ENCODE peak calls at places on chromosomes 1 and 21, in six cellular contexts. J, M, L, S, D and Q are unnamed samples.

GRCh38 chr1:199701731-199702130 is 325.8 kb upstream of the NR5A2 start:
- DNase-seq in J (no peak), M (peak; percentile 14), L (no peak), S (no peak), D (no peak), Q (peak; percentile 83)

GRCh38 chr1:102550729-102551384 is 554.1 kb upstream of the OLFM3 start:
- DNase-seq in J (peak; percentile 59), M (peak; percentile 9), L (no peak), S (peak; percentile 90), D (peak; percentile 27), Q (peak; percentile 34)

GRCh38 chr21:44296916-44297315 is 2.9 kb upstream of the PFKL start:
- DNase-seq in J (no peak), M (no peak), L (no peak), S (no peak), D (no peak), Q (no peak)

GRCh38 chr1:23466423-23466989 is 17.5 kb downstream of the ASAP3 start:
- DNase-seq in J (no peak), M (no peak), L (no peak), S (no peak), D (no peak), Q (no peak)

GRCh38 chr21:29610960-29611359 is 312.2 kb downstream of the BACH1 start:
- DNase-seq in J (no peak), M (no peak), L (no peak), S (no peak), D (no peak), Q (no peak)

GRCh38 chr1:50610563-50610962 is 187.3 kb upstream of the DMRTA2 start:
- DNase-seq in J (no peak), M (no peak), L (no peak), S (no peak), D (no peak), Q (no peak)

GRCh38 chr1:187689137-187689536 is 860.4 kb downstream of the PLA2G4A start:
- DNase-seq in J (no peak), M (peak; percentile 90), L (no peak), S (no peak), D (peak; percentile 6), Q (no peak)

GRCh38 chr1:175506081-175506480 is 237.3 kb downstream of the TNR start:
- DNase-seq in J (no peak), M (no peak), L (no peak), S (no peak), D (no peak), Q (no peak)

GRCh38 chr1:165595561-165595960 is 35.5 kb upstream of the MGST3 start:
- DNase-seq in J (no peak), M (peak; percentile 16), L (no peak), S (no peak), D (peak; percentile 57), Q (no peak)

GRCh38 chr1:234656981-234657651 is 47.1 kb upstream of the IRF2BP2 start:
- DNase-seq in J (no peak), M (peak; percentile 99), L (no peak), S (no peak), D (peak; percentile 95), Q (peak; percentile 59)

GRCh38 chr1:216961516-216961915 is 238.3 kb upstream of the ESRRG start:
- DNase-seq in J (no peak), M (no peak), L (no peak), S (no peak), D (no peak), Q (no peak)

GRCh38 chr1:102942324-102942723 is 166.0 kb downstream of the COL11A1 start:
- DNase-seq in J (no peak), M (no peak), L (no peak), S (no peak), D (no peak), Q (no peak)

GRCh38 chr1:151371340-151371739 is 1.2 kb downstream of the SELENBP1 start:
- DNase-seq in J (no peak), M (peak; percentile 26), L (no peak), S (no peak), D (peak; percentile 25), Q (no peak)

GRCh38 chr21:38903578-38904193 is 98.0 kb downstream of the ETS2 start:
- DNase-seq in J (no peak), M (no peak), L (no peak), S (no peak), D (no peak), Q (peak; percentile 26)

GRCh38 chr1:3467096-3468036 is 12.9 kb downstream of the ARHGEF16 start:
- DNase-seq in J (no peak), M (no peak), L (no peak), S (no peak), D (no peak), Q (peak; percentile 98)

GRCh38 chr1:165129568-165130164 is 226.8 kb downstream of the LMX1A start:
- DNase-seq in J (peak; percentile 87), M (peak; percentile 9), L (peak; percentile 82), S (peak; percentile 89), D (peak; percentile 18), Q (peak; percentile 79)

GRCh38 chr1:162357681-162358266 is 18.9 kb downstream of the SPATA46 start:
- DNase-seq in J (no peak), M (peak; percentile 31), L (peak; percentile 51), S (peak; percentile 41), D (peak; percentile 29), Q (peak; percentile 26)

GRCh38 chr1:161486806-161487482 is 18.3 kb upstream of the FCGR2A start:
- DNase-seq in J (no peak), M (peak; percentile 74), L (peak; percentile 53), S (no peak), D (peak; percentile 69), Q (peak; percentile 28)

GRCh38 chr1:209485167-209485566 is 98.3 kb upstream of the CAMK1G start:
- DNase-seq in J (no peak), M (peak; percentile 51), L (no peak), S (no peak), D (peak; percentile 35), Q (no peak)

GRCh38 chr1:175708787-175709186 is 34.6 kb downstream of the TNR start:
- DNase-seq in J (no peak), M (no peak), L (no peak), S (no peak), D (peak; percentile 4), Q (no peak)

GRCh38 chr1:236760480-236760879 is 34.6 kb upstream of the MTR start:
- DNase-seq in J (no peak), M (no peak), L (no peak), S (no peak), D (no peak), Q (no peak)

GRCh38 chr1:119160851-119161250 is 20.4 kb upstream of the WARS2 start:
- DNase-seq in J (no peak), M (peak; percentile 73), L (no peak), S (no peak), D (peak; percentile 72), Q (peak; percentile 64)

GRCh38 chr1:70496181-70496580 is 85.1 kb downstream of the CTH start:
- DNase-seq in J (no peak), M (no peak), L (no peak), S (no peak), D (no peak), Q (no peak)

GRCh38 chr1:116376734-116377096 is 3.7 kb downstream of the ATP1A1 start:
- DNase-seq in J (no peak), M (peak; percentile 11), L (no peak), S (no peak), D (peak; percentile 11), Q (no peak)
- H3K18ac ChIP-seq in J (no peak overlapping the region), M (no peak overlapping the region), L (no peak overlapping the region), S (no peak overlapping the region), D (no peak overlapping the region), Q (no peak overlapping the region)

GRCh38 chr1:152912471-152912870 is 4.1 kb downstream of the IVL start:
- DNase-seq in J (no peak), M (no peak), L (no peak), S (no peak), D (no peak), Q (peak; percentile 75)

GRCh38 chr1:152904688-152905440 is 3.5 kb upstream of the IVL start:
- DNase-seq in J (no peak), M (no peak), L (no peak), S (no peak), D (no peak), Q (no peak)

GRCh38 chr1:152912900-152913299 is 4.6 kb downstream of the IVL start:
- DNase-seq in J (no peak), M (no peak), L (no peak), S (no peak), D (no peak), Q (peak; percentile 92)

GRCh38 chr1:152906023-152906565 is 2.3 kb upstream of the IVL start:
- DNase-seq in J (no peak), M (peak; percentile 8), L (no peak), S (no peak), D (no peak), Q (peak; percentile 96)

DNA sequence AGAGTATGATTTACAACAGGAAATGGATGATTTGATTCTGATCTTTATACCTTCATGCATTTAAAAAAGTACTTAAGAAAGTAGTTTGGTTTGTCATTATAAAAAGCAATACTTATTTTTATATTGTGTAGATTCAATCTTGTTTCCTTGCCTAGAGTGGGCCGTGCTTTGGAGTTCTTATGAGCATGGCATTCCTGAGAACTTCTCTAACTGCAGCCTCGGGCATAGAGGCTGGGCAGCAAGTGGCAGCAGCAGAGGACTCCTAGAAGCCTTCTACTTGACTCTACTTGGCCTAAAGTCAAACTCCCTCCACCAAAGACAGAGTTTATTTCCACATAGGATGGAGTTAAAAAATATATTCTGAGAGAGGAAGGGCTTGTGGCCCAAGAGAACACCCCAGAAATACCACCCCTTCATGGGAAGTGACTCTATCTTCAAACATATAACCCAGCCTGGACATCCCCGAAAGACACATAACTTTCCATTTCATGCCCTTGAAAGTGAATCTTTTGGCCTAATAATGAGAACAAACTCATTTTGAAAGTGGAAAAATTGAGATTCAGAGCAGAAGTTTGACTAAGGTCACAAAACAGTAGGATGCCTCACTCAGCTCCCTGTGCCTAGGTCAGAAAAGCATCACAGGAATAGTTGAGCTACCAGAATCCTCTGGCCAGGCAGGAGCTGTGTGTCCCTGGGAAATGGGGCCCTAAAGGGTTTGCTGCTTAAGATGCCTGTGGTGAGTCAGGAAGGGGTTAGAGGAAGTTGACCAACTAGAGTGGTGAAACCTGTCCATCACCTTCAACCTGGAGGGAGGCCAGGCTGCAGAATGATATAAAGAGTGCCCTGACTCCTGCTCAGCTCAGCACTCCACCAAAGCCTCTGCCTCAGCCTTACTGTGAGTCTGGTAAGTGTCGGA is at the start of gene IVL:
- DNase-seq in J (no peak), M (no peak), L (no peak), S (no peak), D (no peak), Q (peak; percentile 95)
- H3K9me3 ChIP-seq in J (peaks cover 22% of the 10 kb centered on the region), M (no peaks in the 10 kb centered on the region), L (no peaks in the 10 kb centered on the region), S (no peaks in the 10 kb centered on the region), D (no peaks in the 10 kb centered on the region), Q (peaks cover 15% of the 10 kb centered on the region)

DNA sequence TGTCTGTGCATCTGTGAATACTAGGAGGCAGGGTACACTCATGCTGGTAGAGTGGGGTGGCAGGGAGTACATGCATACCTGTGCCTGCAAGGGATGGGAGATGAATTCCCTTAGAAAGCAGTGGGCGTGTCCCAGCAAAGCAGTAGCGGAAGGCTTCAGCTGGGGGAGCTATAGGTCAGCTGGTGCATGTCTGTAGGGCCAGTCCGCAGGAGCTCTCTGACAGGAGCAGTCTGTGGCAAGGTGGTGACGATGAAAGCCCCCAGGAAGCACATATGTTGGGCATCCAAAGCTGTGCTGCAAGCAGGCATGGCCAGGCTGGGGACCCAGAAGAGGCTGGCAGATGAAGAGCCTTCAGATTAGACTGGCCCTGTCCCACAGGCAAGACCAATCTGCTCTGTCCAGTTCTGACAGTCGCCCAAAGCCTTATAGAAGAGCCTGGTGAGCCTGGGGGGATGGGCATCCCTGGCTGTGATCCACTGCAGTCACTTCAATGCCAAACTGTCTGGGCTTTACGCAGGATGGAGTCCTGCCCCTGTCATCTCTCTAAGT is 1.8 kb upstream of the OR2M4 start:
- DNase-seq in J (no peak), M (no peak), L (no peak), S (no peak), D (no peak), Q (no peak)
- H3K14ac ChIP-seq in J (no peak overlapping the region), M (no peak overlapping the region), L (no peak overlapping the region), S (no peak overlapping the region), D (no peak overlapping the region), Q (no peak overlapping the region)

GRCh38 chr1:218459450-218459849 is 114.3 kb downstream of the TGFB2 start:
- DNase-seq in J (no peak), M (no peak), L (no peak), S (no peak), D (no peak), Q (no peak)
- H3K18ac ChIP-seq in J (no peak overlapping the region), M (peak overlapping the region; percentile 55), L (peak overlapping the region; percentile 63), S (peak overlapping the region; percentile 61), D (no peak overlapping the region), Q (no peak overlapping the region)